ENCODE peak calls at places on chromosomes 6 and 20, in ten cellular contexts. One of them, this sample, is unnamed.

GRCh38 chr6:129183681-129184216 is 300.8 kb downstream of the LAMA2 start:
- DNase-seq in Daoy: peak
- DNase-seq in glomerular endothelial cell: no peak
- DNase-seq in PC-3: peak
- DNase-seq in spleen: no peak
- DNase-seq in A172: peak
- DNase-seq in ACHN: no peak
- DNase-seq in iris pigment epithelial cell: peak
- DNase-seq in head of caudate nucleus: no peak
- DNase-seq in HCT116: peak
- DNase-seq in this sample: no peak

GRCh38 chr6:33783781-33784520 is 5.0 kb downstream of the LEMD2 start:
- DNase-seq in head of caudate nucleus: no peak
- DNase-seq in Daoy: no peak
- DNase-seq in PC-3: no peak
- DNase-seq in iris pigment epithelial cell: peak
- DNase-seq in glomerular endothelial cell: no peak
- DNase-seq in HCT116: no peak
- DNase-seq in ACHN: no peak
- DNase-seq in spleen: no peak
- DNase-seq in A172: no peak
- DNase-seq in this sample: no peak

GRCh38 chr6:2877057-2877882 is 25.8 kb downstream of the SERPINB9 start:
- DNase-seq in Daoy: peak
- DNase-seq in iris pigment epithelial cell: peak
- DNase-seq in spleen: no peak
- DNase-seq in HCT116: no peak
- DNase-seq in ACHN: peak
- DNase-seq in PC-3: peak
- DNase-seq in glomerular endothelial cell: no peak
- DNase-seq in head of caudate nucleus: no peak
- DNase-seq in A172: peak
- DNase-seq in this sample: peak

GRCh38 chr6:95091823-95092436 is 485.4 kb upstream of the MANEA start:
- DNase-seq in glomerular endothelial cell: no peak
- DNase-seq in A172: peak
- DNase-seq in HCT116: peak
- DNase-seq in ACHN: peak
- DNase-seq in iris pigment epithelial cell: peak
- DNase-seq in PC-3: peak
- DNase-seq in spleen: no peak
- DNase-seq in Daoy: peak
- DNase-seq in head of caudate nucleus: no peak
- DNase-seq in this sample: no peak

GRCh38 chr20:6489361-6490154 is 277.9 kb upstream of the BMP2 start:
- DNase-seq in iris pigment epithelial cell: no peak
- DNase-seq in spleen: no peak
- DNase-seq in glomerular endothelial cell: no peak
- DNase-seq in head of caudate nucleus: no peak
- DNase-seq in A172: no peak
- DNase-seq in HCT116: no peak
- DNase-seq in Daoy: peak
- DNase-seq in PC-3: peak
- DNase-seq in ACHN: no peak
- DNase-seq in this sample: no peak

GRCh38 chr6:81465859-81466258 is 286.6 kb downstream of the TENT5A start:
- DNase-seq in spleen: no peak
- DNase-seq in iris pigment epithelial cell: peak
- DNase-seq in A172: peak
- DNase-seq in HCT116: peak
- DNase-seq in Daoy: peak
- DNase-seq in head of caudate nucleus: no peak
- DNase-seq in ACHN: peak
- DNase-seq in glomerular endothelial cell: no peak
- DNase-seq in PC-3: peak
- DNase-seq in this sample: no peak

GRCh38 chr6:34658605-34659218 is 37.9 kb downstream of the ILRUN start:
- DNase-seq in Daoy: no peak
- DNase-seq in HCT116: no peak
- DNase-seq in spleen: no peak
- DNase-seq in glomerular endothelial cell: no peak
- DNase-seq in PC-3: no peak
- DNase-seq in ACHN: no peak
- DNase-seq in A172: no peak
- DNase-seq in iris pigment epithelial cell: no peak
- DNase-seq in head of caudate nucleus: no peak
- DNase-seq in this sample: no peak

GRCh38 chr20:63520594-63520938 is at the start of gene PPDPF:
- DNase-seq in iris pigment epithelial cell: peak
- DNase-seq in spleen: peak
- DNase-seq in A172: peak
- DNase-seq in glomerular endothelial cell: no peak
- DNase-seq in HCT116: no peak
- DNase-seq in ACHN: peak
- DNase-seq in Daoy: peak
- DNase-seq in PC-3: peak
- DNase-seq in head of caudate nucleus: peak
- DNase-seq in this sample: peak

GRCh38 chr6:160464744-160465143 is 116.6 kb downstream of the SLC22A3 start:
- DNase-seq in PC-3: no peak
- DNase-seq in iris pigment epithelial cell: no peak
- DNase-seq in ACHN: no peak
- DNase-seq in Daoy: no peak
- DNase-seq in A172: no peak
- DNase-seq in head of caudate nucleus: no peak
- DNase-seq in HCT116: no peak
- DNase-seq in spleen: no peak
- DNase-seq in glomerular endothelial cell: no peak
- DNase-seq in this sample: no peak

This sample was measured in MG63.